ENCODE peak calls at places on chromosomes 16 and 17, in seven cellular contexts. B, L, V, A, Q, S and G are unnamed samples.

GRCh38 chr16:86219655-86220445 is 290.5 kb upstream of the FOXF1 start:
- DNase-seq in S (no peak), L (no peak), Q (no peak), A (no peak), B (peak), V (no peak), G (no peak)

GRCh38 chr17:33121756-33122155 is 130.1 kb downstream of the SPACA3 start:
- DNase-seq in B (no peak), S (no peak), A (no peak), Q (no peak), V (no peak), L (no peak), G (no peak)

GRCh38 chr17:10598620-10599019 is 49.2 kb upstream of the MYH2 start:
- DNase-seq in L (no peak), B (no peak), S (no peak), Q (no peak), A (no peak), V (no peak), G (no peak)

GRCh38 chr16:9797306-9797705 is 384.9 kb downstream of the GRIN2A start:
- DNase-seq in Q (no peak), S (no peak), B (no peak), A (no peak), L (peak), V (no peak), G (no peak)

GRCh38 chr17:80968602-80969029 is 23.0 kb upstream of the CHMP6 start:
- DNase-seq in L (no peak), B (no peak), Q (peak), S (peak), A (no peak), V (peak), G (no peak)

GRCh38 chr16:71572497-71573116 is 4.3 kb downstream of the TAT start:
- DNase-seq in V (no peak), S (peak), A (no peak), Q (no peak), B (no peak), L (peak), G (no peak)

GRCh38 chr17:418421-418751 is 65.8 kb upstream of the RPH3AL start:
- DNase-seq in A (no peak), V (no peak), L (no peak), S (no peak), Q (no peak), B (no peak), G (no peak)

GRCh38 chr16:1533443-1533951 is at the start of gene TMEM204:
- DNase-seq in Q (peak), B (peak), V (peak), S (peak), L (no peak), A (no peak), G (no peak)

GRCh38 chr16:47612711-47613110 is 151.6 kb downstream of the PHKB start:
- DNase-seq in L (no peak), B (no peak), V (no peak), A (no peak), Q (no peak), S (no peak), G (no peak)

GRCh38 chr16:84687715-84688114 is 12.1 kb upstream of the USP10 start:
- DNase-seq in L (no peak), A (no peak), V (no peak), B (no peak), Q (no peak), S (no peak), G (no peak)

GRCh38 chr16:1950559-1950958 is 3.9 kb downstream of the RPL3L start:
- DNase-seq in L (no peak), Q (no peak), S (no peak), B (no peak), A (no peak), V (no peak), G (no peak)

GRCh38 chr17:4739122-4740024 is at the start of the genes CXCL16 and ZMYND15:
- DNase-seq in L (peak), A (no peak), Q (peak), V (peak), B (peak), S (peak), G (peak)

GRCh38 chr16:10859650-10860049 is 17.4 kb upstream of the CIITA start:
- DNase-seq in S (no peak), V (no peak), A (no peak), L (no peak), B (no peak), Q (no peak), G (no peak)

GRCh38 chr16:10862432-10862831 is 14.6 kb upstream of the CIITA start:
- DNase-seq in Q (no peak), V (peak), A (no peak), S (peak), B (no peak), L (peak), G (no peak)

GRCh38 chr16:10858203-10858602 is 18.8 kb upstream of the CIITA start:
- DNase-seq in Q (no peak), S (no peak), A (no peak), B (no peak), L (no peak), V (no peak), G (no peak)

GRCh38 chr16:10856042-10856441 is 21.0 kb upstream of the CIITA start:
- DNase-seq in V (no peak), S (no peak), A (no peak), L (no peak), B (no peak), Q (no peak), G (no peak)

GRCh38 chr16:10859020-10859419 is 18.0 kb upstream of the CIITA start:
- DNase-seq in S (no peak), L (no peak), B (no peak), A (no peak), Q (no peak), V (no peak), G (no peak)
- TF ChIP-seq POLR2A in S (no peak), L (no peak), B (no peak), A (no peak), Q (no peak), V (no peak), G (no peak)

DNA sequence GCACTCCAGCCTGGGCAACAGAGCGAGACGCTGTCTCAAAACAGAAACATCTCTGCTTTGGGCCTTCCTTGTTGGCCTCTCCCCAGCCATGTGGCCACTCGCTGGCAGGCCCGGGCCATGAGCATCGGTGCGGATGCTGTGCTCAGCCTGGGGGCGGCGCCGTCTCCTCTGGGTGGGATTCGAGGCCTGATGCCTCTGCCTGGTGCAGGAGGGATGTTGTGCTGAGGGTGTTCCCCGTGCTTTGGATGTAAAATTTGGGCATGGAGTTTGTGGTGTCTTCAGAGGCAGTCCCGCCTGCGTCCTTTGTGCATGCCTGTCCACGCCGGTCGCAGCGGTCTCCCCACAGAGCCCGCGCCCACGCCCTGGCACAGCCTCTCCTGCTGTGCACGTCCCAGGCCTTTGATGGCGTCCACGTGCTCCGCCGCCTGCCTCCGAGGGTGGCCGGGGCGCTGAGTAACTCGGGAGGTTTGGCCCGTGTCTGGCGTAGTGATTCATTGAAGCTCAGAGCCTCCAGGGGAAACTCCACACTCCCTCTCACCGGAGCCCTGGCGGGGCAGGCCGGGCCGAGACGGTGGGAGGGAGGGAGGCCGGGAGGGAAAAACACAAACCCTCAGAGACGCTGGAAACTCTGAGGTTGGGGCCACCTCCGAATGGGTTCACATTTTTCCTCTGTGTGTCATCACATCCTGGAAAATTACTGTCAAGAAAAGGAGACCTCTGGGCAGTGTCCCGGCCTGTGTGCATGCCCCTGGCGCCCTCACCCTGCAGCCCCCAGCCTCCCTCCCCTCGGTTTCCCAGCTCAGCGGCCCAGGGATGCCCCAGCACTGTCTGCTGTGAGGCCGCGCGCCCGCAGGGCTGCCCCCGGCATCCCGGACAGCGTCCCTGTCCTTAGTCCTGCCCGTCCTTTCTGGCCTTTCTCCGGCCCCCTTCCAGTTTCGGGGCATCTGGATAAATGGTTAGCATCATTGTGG is 19.0 kb downstream of the CENPX start:
- DNase-seq in S (peak), L (peak), V (no peak), Q (peak), B (peak), A (no peak), G (no peak)
- TF ChIP-seq POLR2A in S (no peak), L (no peak), V (no peak), Q (no peak), B (no peak), A (no peak), G (no peak)

GRCh38 chr17:8057691-8058114 is 18.8 kb downstream of the ALOX15B start:
- DNase-seq in V (peak), Q (no peak), A (no peak), B (no peak), S (peak), L (peak), G (peak)
- TF ChIP-seq POLR2A in V (no peak), Q (no peak), A (no peak), B (no peak), S (no peak), L (no peak), G (no peak)

GRCh38 chr16:89256651-89257254 is 39.2 kb downstream of the ZNF778 start:
- DNase-seq in A (no peak), S (peak), L (no peak), Q (no peak), V (no peak), B (peak), G (peak)
- TF ChIP-seq POLR2A in A (no peak), S (no peak), L (no peak), Q (no peak), V (no peak), B (no peak), G (no peak)

GRCh38 chr17:48728232-48729231 is at the start of gene HOXB13:
- DNase-seq in S (no peak), L (peak), B (no peak), V (peak), Q (no peak), A (no peak), G (peak)
- TF ChIP-seq POLR2A in S (no peak), L (peak), B (no peak), V (no peak), Q (no peak), A (no peak), G (no peak)

GRCh38 chr16:87853411-87854052 is 15.8 kb downstream of the SLC7A5 start:
- DNase-seq in L (peak), Q (peak), A (no peak), S (peak), B (peak), V (peak), G (peak)

GRCh38 chr16:87854053-87854906 is 15.0 kb downstream of the SLC7A5 start:
- DNase-seq in B (no peak), A (no peak), L (peak), S (no peak), Q (no peak), V (peak), G (peak)

GRCh38 chr16:87854907-87855683 is 14.2 kb downstream of the SLC7A5 start:
- DNase-seq in L (peak), V (no peak), Q (no peak), A (no peak), B (no peak), S (no peak), G (peak)

GRCh38 chr16:87856796-87857228 is 12.5 kb downstream of the SLC7A5 start:
- DNase-seq in B (no peak), A (no peak), V (no peak), Q (no peak), L (peak), S (no peak), G (no peak)

GRCh38 chr16:87855852-87856715 is 13.2 kb downstream of the SLC7A5 start:
- DNase-seq in L (peak), A (no peak), S (peak), B (peak), Q (no peak), V (no peak), G (peak)
- TF ChIP-seq POLR2A in L (no peak), A (peak), S (peak), B (no peak), Q (no peak), V (no peak), G (peak)